ENCODE peak calls at places on chromosome 18, in seven cellular contexts. M is pancreas, R is AG09309, H is HCT116, F is uterus, A is HL-60, E is MM.1S. V is an unnamed sample.

GRCh38 chr18:34121157-34121807 is 103.4 kb downstream of the NOL4 start:
- DNase-seq in M (no peak), R (peak; percentile 1), H (no peak), F (no peak), A (no peak), E (no peak), V (no peak)

GRCh38 chr18:79572093-79572780 is 107.4 kb upstream of the CTDP1 start:
- DNase-seq in M (no peak), R (no peak), H (no peak), F (peak; percentile 10), A (no peak), E (no peak), V (no peak)

GRCh38 chr18:46821856-46822711 is 65.2 kb upstream of the ST8SIA5 start:
- DNase-seq in M (no peak), R (no peak), H (no peak), F (no peak), A (no peak), E (no peak), V (no peak)

GRCh38 chr18:28689591-28689990 is 512.7 kb upstream of the CDH2 start:
- DNase-seq in M (no peak), R (no peak), H (no peak), F (no peak), A (no peak), E (no peak), V (no peak)

GRCh38 chr18:50967714-50968661 is at the start of gene ELAC1:
- DNase-seq in M (peak; percentile 73), R (no peak), H (peak; percentile 46), F (peak; percentile 77), A (peak; percentile 82), E (peak; percentile 81), V (peak; percentile 29)

GRCh38 chr18:45066210-45066609 is 385.5 kb downstream of the SETBP1 start:
- DNase-seq in M (no peak), R (no peak), H (no peak), F (no peak), A (peak; percentile 37), E (no peak), V (no peak)

GRCh38 chr18:22337878-22338277 is 79.8 kb downstream of the CTAGE1 start:
- DNase-seq in M (no peak), R (no peak), H (no peak), F (no peak), A (no peak), E (no peak), V (no peak)

GRCh38 chr18:48782381-48782841 is 168.4 kb downstream of the SMAD7 start:
- DNase-seq in M (no peak), R (no peak), H (no peak), F (peak; percentile 43), A (no peak), E (no peak), V (no peak)

GRCh38 chr18:46718501-46719341 is 38.1 kb downstream of the ST8SIA5 start:
- DNase-seq in M (no peak), R (peak; percentile 76), H (no peak), F (no peak), A (peak; percentile 6), E (no peak), V (peak; percentile 89)

GRCh38 chr18:63135101-63135500 is 184.5 kb downstream of the BCL2 start:
- DNase-seq in M (no peak), R (no peak), H (no peak), F (no peak), A (no peak), E (no peak), V (no peak)
- TF ChIP-seq CTCF in M (no peak), R (no peak), H (no peak), F (no peak), A (no peak), E (no peak), V (no peak)

GRCh38 chr18:23342506-23342905 is 110.6 kb upstream of the RIOK3 start:
- DNase-seq in M (no peak), R (no peak), H (no peak), F (no peak), A (no peak), E (no peak), V (no peak)
- H3K4me3 ChIP-seq in M (no peak overlapping the region), R (no peak overlapping the region), H (no peak overlapping the region), F (no peak overlapping the region), A (no peak overlapping the region), E (no peak overlapping the region), V (no peak overlapping the region)

GRCh38 chr18:77059294-77059916 is 73.2 kb downstream of the MBP start:
- DNase-seq in M (no peak), R (no peak), H (peak; percentile 67), F (no peak), A (no peak), E (peak; percentile 56), V (no peak)
- TF ChIP-seq CTCF in M (peak; percentile 41), R (peak; percentile 62), H (no peak), F (peak; percentile 46), A (peak; percentile 48), E (peak; percentile 38), V (peak; percentile 64)

GRCh38 chr18:5895886-5896740 is 791 bp upstream of the TMEM200C start:
- DNase-seq in M (no peak), R (no peak), H (no peak), F (peak; percentile 40), A (no peak), E (no peak), V (no peak)
- H3K4me3 ChIP-seq in M (peak overlapping the region; percentile 12), R (peak overlapping the region; percentile 3), H (no peak overlapping the region), F (peak overlapping the region; percentile 46), A (no peak overlapping the region), E (peak overlapping the region; percentile 24), V (no peak overlapping the region)

GRCh38 chr18:2089416-2089815 is 481.9 kb downstream of the METTL4 start:
- DNase-seq in M (no peak), R (no peak), H (no peak), F (no peak), A (no peak), E (no peak), V (no peak)

GRCh38 chr18:2082676-2083075 is 488.6 kb downstream of the METTL4 start:
- DNase-seq in M (no peak), R (no peak), H (no peak), F (no peak), A (no peak), E (no peak), V (no peak)

GRCh38 chr18:2086439-2086838 is 484.9 kb downstream of the METTL4 start:
- DNase-seq in M (no peak), R (no peak), H (no peak), F (no peak), A (no peak), E (no peak), V (no peak)

GRCh38 chr18:2087877-2088673 is 483.2 kb downstream of the METTL4 start:
- DNase-seq in M (no peak), R (no peak), H (no peak), F (peak; percentile 16), A (peak; percentile 94), E (no peak), V (no peak)

DNA sequence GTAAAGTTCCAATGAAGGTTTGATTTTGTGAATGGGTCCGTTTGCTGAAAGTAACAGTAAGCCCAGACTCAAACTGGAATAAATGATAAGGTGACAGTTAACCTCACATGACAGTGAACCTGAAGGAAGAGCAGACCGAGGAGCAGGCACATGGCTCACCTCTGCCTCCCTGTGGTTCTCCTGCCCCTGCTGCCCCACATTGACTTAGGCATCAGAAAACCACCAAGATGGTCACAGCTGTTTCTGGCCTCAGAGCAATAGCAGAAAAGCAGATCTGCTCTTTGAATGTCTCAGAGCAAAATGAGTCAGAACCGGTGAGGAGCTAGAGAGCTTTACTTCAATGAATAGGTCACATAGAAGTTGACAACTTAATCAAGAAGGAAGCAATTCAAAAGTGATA is 487.6 kb downstream of the METTL4 start:
- DNase-seq in M (no peak), R (no peak), H (no peak), F (no peak), A (no peak), E (no peak), V (no peak)
- TF ChIP-seq CTCF in M (no peak), R (no peak), H (peak; percentile 34), F (no peak), A (peak; percentile 46), E (peak; percentile 44), V (peak; percentile 3)

GRCh38 chr18:12906773-12907172 is 22.7 kb upstream of the PTPN2 start:
- DNase-seq in M (no peak), R (no peak), H (no peak), F (no peak), A (no peak), E (no peak), V (no peak)

GRCh38 chr18:12904012-12904516 is 20.0 kb upstream of the PTPN2 start:
- DNase-seq in M (no peak), R (no peak), H (no peak), F (no peak), A (no peak), E (no peak), V (no peak)

GRCh38 chr18:12906119-12906518 is 22.1 kb upstream of the PTPN2 start:
- DNase-seq in M (no peak), R (no peak), H (no peak), F (no peak), A (no peak), E (no peak), V (no peak)

GRCh38 chr18:12908706-12909105 is 24.7 kb upstream of the PTPN2 start:
- DNase-seq in M (no peak), R (no peak), H (no peak), F (no peak), A (no peak), E (no peak), V (no peak)

DNA sequence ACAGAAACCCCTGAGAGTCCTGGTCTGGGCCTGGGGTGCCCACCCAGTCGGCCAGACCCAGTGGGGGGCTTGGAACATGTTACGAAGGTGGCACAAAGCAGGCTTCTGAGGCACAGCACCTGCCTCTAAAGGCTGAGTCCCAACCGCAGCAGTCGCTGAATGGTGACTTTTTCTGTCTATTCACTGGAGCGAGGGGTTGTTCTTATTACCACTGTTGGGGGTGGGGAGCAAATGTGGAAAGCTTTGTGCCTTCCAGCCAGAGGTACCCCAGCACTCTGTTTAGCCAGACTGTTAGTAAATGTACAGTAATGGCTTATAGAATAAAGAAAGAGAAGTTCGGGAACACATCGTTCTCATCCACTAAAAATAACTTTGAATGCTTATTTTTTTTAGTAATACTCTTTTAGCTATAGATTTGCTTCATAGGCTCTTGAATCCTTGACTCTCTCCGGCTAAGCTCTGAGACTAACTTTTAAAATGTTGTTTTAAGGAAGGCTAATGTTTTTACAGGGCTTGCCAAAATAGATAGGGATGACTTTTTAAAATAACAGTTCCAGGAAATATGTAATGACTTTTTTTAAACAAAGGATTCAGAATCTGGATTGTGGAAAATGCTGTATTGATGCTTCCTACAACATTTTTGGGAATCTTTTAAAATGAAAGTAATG is 23.4 kb upstream of the PTPN2 start:
- DNase-seq in M (no peak), R (no peak), H (no peak), F (no peak), A (no peak), E (no peak), V (no peak)
- H3K4me3 ChIP-seq in M (no peak overlapping the region), R (no peak overlapping the region), H (no peak overlapping the region), F (no peak overlapping the region), A (no peak overlapping the region), E (no peak overlapping the region), V (no peak overlapping the region)

V was measured in HFF-Myc.